ENCODE peak calls at places on chromosome 13, in four cellular contexts. T, P, Z and W are unnamed samples.
A peak's percentile ranks its signal among the peaks of the same experiment; 100 is the strongest.

GRCh38 chr13:73635166-73635787 is 498.9 kb downstream of the KLF12 start:
- DNase-seq in Z (no peak), T (no peak), P (no peak), W (no peak)

GRCh38 chr13:49655906-49656305 is 27.6 kb downstream of the ARL11 start:
- DNase-seq in P (no peak), T (no peak), Z (no peak), W (no peak)

GRCh38 chr13:35994131-35994966 is 136.8 kb downstream of the DCLK1 start:
- DNase-seq in P (peak; percentile 71), T (no peak), Z (peak; percentile 97), W (peak; percentile 86)

GRCh38 chr13:64333888-64334287 is 2896.2 kb downstream of the PCDH9 start:
- DNase-seq in P (no peak), T (no peak), Z (no peak), W (no peak)

GRCh38 chr13:88472316-88472715 is 801.1 kb downstream of the SLITRK5 start:
- DNase-seq in P (no peak), Z (no peak), T (no peak), W (no peak)

GRCh38 chr13:74774252-74774651 is 640.0 kb upstream of the KLF12 start:
- DNase-seq in P (no peak), T (no peak), Z (peak; percentile 14), W (no peak)

GRCh38 chr13:101572456-101572855 is 120.0 kb downstream of the ITGBL1 start:
- DNase-seq in T (no peak), Z (no peak), P (no peak), W (no peak)

GRCh38 chr13:50119593-50119992 is 104.3 kb downstream of the KCNRG start:
- DNase-seq in Z (no peak), T (no peak), P (no peak), W (no peak)

GRCh38 chr13:64556391-64556790 is 2673.7 kb downstream of the PCDH9 start:
- DNase-seq in P (no peak), Z (peak; percentile 59), T (no peak), W (no peak)

GRCh38 chr13:26184791-26185250 is 37.3 kb downstream of the RNF6 start:
- DNase-seq in Z (peak; percentile 30), P (peak; percentile 62), T (peak; percentile 77), W (peak; percentile 70)

GRCh38 chr13:73658639-73659038 is 475.6 kb downstream of the KLF12 start:
- DNase-seq in T (no peak), Z (no peak), P (no peak), W (no peak)

GRCh38 chr13:29454931-29455481 is 140.5 kb downstream of the SLC7A1 start:
- DNase-seq in Z (no peak), T (no peak), P (no peak), W (no peak)

GRCh38 chr13:105573134-105573533 is 962.3 kb downstream of the EFNB2 start:
- DNase-seq in T (no peak), Z (no peak), P (no peak), W (no peak)

GRCh38 chr13:86554066-86554465 is 754.8 kb upstream of the SLITRK6 start:
- DNase-seq in P (no peak), Z (no peak), T (no peak), W (no peak)

GRCh38 chr13:99873141-99873540 is 98.4 kb downstream of the ZIC5 start:
- DNase-seq in P (no peak), Z (no peak), T (no peak), W (no peak)

GRCh38 chr13:79392882-79393563 is 13.0 kb downstream of the RBM26 start:
- DNase-seq in Z (peak; percentile 92), P (no peak), T (no peak), W (no peak)

GRCh38 chr13:38369058-38369457 is 19.4 kb downstream of the UFM1 start:
- DNase-seq in Z (no peak), T (no peak), P (no peak), W (no peak)

GRCh38 chr13:36965767-36966166 is 33.4 kb downstream of the ALG5 start:
- DNase-seq in T (no peak), Z (peak; percentile 72), P (no peak), W (no peak)

DNA sequence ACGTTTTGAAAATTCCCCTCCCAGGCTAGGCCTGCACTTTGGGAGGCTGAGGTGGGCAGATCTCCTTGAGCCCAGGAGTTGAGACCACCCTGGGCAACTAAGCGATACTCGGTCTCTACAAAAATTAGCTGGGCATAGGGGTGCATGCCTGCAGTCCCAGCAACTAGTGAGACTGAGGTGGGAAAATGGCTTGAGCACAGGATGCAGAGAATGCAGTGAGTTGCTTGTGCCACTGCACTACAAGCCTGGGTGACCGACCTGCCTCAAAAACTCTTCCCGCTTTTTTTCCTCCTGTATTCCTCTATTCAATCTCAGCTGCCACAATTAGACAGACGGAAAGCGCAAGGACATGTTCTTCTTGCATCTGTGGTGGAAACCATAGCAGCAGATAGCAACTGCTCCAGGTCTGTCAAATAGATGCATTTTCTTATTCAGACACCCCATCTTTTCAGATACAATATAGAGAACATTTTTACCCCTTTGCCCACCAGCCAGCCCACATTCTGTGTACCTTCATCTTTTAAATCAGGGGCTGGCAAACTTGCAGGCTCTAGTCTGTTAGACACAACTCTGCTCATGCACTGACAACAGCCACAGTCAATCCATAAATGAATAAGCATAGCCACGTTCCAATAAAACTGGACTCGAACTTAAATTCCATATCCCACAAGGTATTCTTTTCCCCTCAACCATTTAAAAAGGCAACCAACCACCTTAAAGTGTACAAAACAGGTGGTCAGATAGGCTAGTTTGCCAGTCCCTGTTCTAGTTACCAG is 4.8 kb downstream of the TPT1 start:
- DNase-seq in Z (no peak), T (no peak), P (no peak), W (no peak)
- H3K4me1 ChIP-seq in Z (peaks cover 63% of the 10 kb centered on the region), T (peaks cover 31% of the 10 kb centered on the region), P (peaks cover 16% of the 10 kb centered on the region), W (peaks cover 64% of the 10 kb centered on the region)

DNA sequence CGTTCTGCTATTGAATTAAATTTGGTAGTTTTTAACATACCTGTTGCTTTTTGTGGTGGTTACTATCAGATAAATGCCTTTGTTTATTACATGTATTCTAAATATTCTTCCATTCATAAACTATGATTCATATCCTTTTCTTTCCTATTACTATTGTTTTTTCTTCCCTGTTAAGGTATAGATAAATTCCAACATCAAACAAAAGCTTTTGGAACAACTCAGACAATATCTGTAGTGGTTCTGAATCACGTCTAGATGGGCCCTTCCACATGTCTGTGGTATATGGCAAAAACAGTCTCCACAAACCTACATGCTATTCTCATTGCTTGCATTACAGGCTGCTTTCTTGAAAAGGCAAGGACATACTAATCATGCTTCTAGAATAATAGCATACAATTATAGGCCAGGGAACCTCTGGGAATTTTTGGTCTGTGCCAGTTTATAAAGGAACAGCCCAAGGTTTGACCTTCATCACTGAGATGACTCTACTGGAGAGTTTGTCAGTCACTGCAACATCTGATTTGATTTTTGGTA is 6.4 kb downstream of the LRCH1 start:
- DNase-seq in P (no peak), Z (peak; percentile 25), T (no peak), W (no peak)
- H3K27ac ChIP-seq in P (no peak overlapping the region), Z (no peak overlapping the region), T (no peak overlapping the region), W (no peak overlapping the region)

GRCh38 chr13:98519976-98520375 is 56.9 kb downstream of the STK24 start:
- DNase-seq in P (no peak), T (no peak), Z (no peak), W (no peak)
- H3K4me1 ChIP-seq in P (peaks cover 23% of the 10 kb centered on the region), T (no peaks in the 10 kb centered on the region), Z (no peaks in the 10 kb centered on the region), W (no peaks in the 10 kb centered on the region)

GRCh38 chr13:41680900-41681299 is 223.6 kb downstream of the RGCC start:
- DNase-seq in P (no peak), Z (no peak), T (no peak), W (no peak)
- H3K27ac ChIP-seq in P (no peak overlapping the region), Z (no peak overlapping the region), T (no peak overlapping the region), W (no peak overlapping the region)

DNA sequence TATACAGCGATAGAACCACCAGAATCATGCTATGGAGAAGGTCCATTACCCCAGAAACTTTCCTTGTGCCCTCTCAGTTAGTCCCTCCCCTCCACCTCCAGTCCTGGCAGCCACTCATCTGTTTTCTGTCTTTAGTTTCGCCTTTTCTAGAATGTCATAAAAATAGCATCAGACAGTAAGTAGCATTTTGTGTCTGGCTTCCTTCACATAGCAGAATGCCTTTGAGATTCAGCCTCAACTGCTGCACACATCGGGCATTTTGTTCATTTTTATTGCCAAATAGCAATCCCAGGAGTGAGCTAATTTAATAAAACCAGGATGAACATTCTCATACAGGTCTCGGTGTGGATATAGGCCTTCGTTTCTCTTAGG is 110.4 kb downstream of the COL4A2 start:
- DNase-seq in P (no peak), T (no peak), Z (no peak), W (no peak)
- H3K4me1 ChIP-seq in P (peaks cover 20% of the 10 kb centered on the region), T (no peaks in the 10 kb centered on the region), Z (peaks cover 50% of the 10 kb centered on the region), W (peaks cover 30% of the 10 kb centered on the region)

DNA sequence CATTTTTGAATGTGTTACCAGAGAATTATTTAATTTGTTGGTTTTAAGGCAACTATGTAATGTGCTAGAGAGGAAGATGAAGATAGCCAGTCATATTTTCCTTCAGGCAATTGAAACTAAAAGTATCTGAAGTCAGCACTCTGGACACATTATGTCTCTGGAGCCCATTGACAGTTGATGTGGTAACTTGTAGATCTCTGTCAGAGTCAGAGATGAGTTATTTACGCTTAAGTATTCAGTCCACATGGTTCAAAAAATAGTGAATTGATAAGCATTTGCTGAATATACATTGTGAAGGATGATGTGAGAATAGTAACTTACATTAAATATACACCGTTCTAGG is 2.1 kb downstream of the ZMYM2 start:
- DNase-seq in T (no peak), Z (no peak), P (no peak), W (no peak)
- H3K27ac ChIP-seq in T (peak overlapping the region; percentile 98), Z (no peak overlapping the region), P (no peak overlapping the region), W (no peak overlapping the region)

DNA sequence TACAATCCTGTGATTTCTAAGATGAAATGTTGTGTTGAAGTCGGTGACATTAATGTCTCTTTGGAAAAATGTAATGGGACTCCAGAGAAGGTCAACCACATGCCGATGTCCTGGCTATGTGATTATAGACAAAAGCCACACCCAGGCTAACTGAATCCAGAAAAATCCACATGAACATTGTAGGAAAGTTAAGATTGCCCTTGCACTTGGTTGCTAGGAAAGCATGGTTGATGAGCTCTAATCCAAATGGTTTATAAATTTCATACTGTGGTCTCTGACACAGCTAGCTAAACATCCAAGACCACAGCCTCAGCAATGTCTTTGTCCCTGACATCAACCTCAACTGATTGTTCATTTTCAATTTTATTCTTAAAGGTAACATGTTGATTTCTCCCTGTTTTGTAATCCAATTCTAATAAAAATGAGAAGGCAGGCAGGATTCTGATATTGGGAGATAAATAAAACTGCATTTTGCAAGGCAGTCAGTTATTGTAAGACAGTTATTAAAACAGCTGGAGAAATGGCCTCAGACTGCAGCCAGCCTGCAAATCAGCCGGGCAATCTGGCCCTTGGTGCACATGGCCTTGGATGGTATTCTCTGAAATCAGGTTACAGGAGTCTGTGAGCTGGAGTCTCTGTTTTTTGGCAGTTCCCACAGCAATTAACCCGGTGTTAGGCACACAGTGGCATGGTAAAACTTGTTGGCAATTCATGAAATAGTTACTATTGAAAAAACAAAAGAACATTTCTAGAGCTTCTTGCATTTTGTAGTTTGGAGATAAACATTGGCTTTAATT is 93.9 kb downstream of the STARD13 start:
- DNase-seq in Z (peak; percentile 86), T (no peak), P (no peak), W (no peak)
- H3K4me1 ChIP-seq in Z (peaks cover 65% of the 10 kb centered on the region), T (no peaks in the 10 kb centered on the region), P (peaks cover 3% of the 10 kb centered on the region), W (peaks cover 31% of the 10 kb centered on the region)

GRCh38 chr13:95099541-95099940 is 201.7 kb downstream of the ABCC4 start:
- DNase-seq in Z (peak; percentile 73), T (no peak), P (no peak), W (no peak)

GRCh38 chr13:95106562-95106961 is 194.7 kb downstream of the ABCC4 start:
- DNase-seq in Z (no peak), P (no peak), T (no peak), W (no peak)

GRCh38 chr13:95098916-95099315 is 202.3 kb downstream of the ABCC4 start:
- DNase-seq in P (no peak), Z (no peak), T (no peak), W (no peak)

GRCh38 chr13:95100525-95101121 is 200.6 kb downstream of the ABCC4 start:
- DNase-seq in Z (peak; percentile 73), P (no peak), T (no peak), W (no peak)
- H3K27ac ChIP-seq in Z (peak overlapping the region; percentile 85), P (no peak overlapping the region), T (no peak overlapping the region), W (no peak overlapping the region)